ENCODE peak calls at places on chromosome 13, in four cellular contexts. One of them, this sample, is unnamed. For H3K9me3, the result is how much of the 10 kb centered on the place peaks cover.

GRCh38 chr13:106109391-106109791 is 426.1 kb downstream of the EFNB2 start:
- DNase-seq in ascending aorta: no peak
- DNase-seq in body of pancreas: no peak
- DNase-seq in heart left ventricle: no peak
- DNase-seq in this sample: no peak

GRCh38 chr13:79090552-79091159 is 315.4 kb downstream of the RBM26 start:
- DNase-seq in ascending aorta: no peak
- DNase-seq in body of pancreas: no peak
- DNase-seq in heart left ventricle: no peak
- DNase-seq in this sample: no peak

GRCh38 chr13:44692173-44692713 is 116.1 kb upstream of the TSC22D1 start:
- DNase-seq in ascending aorta: no peak
- DNase-seq in body of pancreas: no peak
- DNase-seq in heart left ventricle: no peak
- DNase-seq in this sample: no peak

GRCh38 chr13:49579501-49579900 is 5.9 kb downstream of the RCBTB1 start:
- DNase-seq in ascending aorta: no peak
- DNase-seq in body of pancreas: no peak
- DNase-seq in heart left ventricle: no peak
- DNase-seq in this sample: no peak

GRCh38 chr13:25860862-25861261 is 191.0 kb downstream of the SHISA2 start:
- DNase-seq in ascending aorta: no peak
- DNase-seq in body of pancreas: no peak
- DNase-seq in heart left ventricle: no peak
- DNase-seq in this sample: no peak

GRCh38 chr13:44396963-44397580 is 23.4 kb downstream of the SERP2 start:
- DNase-seq in ascending aorta: no peak
- DNase-seq in body of pancreas: no peak
- DNase-seq in heart left ventricle: peak
- DNase-seq in this sample: no peak

GRCh38 chr13:39144941-39145533 is 106.8 kb downstream of the NHLRC3 start:
- DNase-seq in ascending aorta: no peak
- DNase-seq in body of pancreas: peak
- DNase-seq in heart left ventricle: peak
- DNase-seq in this sample: no peak

GRCh38 chr13:85631801-85632200 is 167.4 kb downstream of the SLITRK6 start:
- DNase-seq in ascending aorta: no peak
- DNase-seq in body of pancreas: no peak
- DNase-seq in heart left ventricle: no peak
- DNase-seq in this sample: no peak

GRCh38 chr13:107192289-107192688 is 624.4 kb upstream of the ARGLU1 start:
- DNase-seq in ascending aorta: no peak
- DNase-seq in body of pancreas: no peak
- DNase-seq in heart left ventricle: no peak
- DNase-seq in this sample: no peak

GRCh38 chr13:108993346-108993745 is 363.9 kb downstream of the MYO16 start:
- DNase-seq in ascending aorta: no peak
- DNase-seq in body of pancreas: no peak
- DNase-seq in heart left ventricle: no peak
- DNase-seq in this sample: no peak

GRCh38 chr13:37143901-37144300 is 38.4 kb upstream of the CSNK1A1L start:
- DNase-seq in ascending aorta: no peak
- DNase-seq in body of pancreas: no peak
- DNase-seq in heart left ventricle: no peak
- DNase-seq in this sample: no peak

GRCh38 chr13:27040826-27041108 is 130.8 kb downstream of the USP12 start:
- DNase-seq in ascending aorta: no peak
- DNase-seq in body of pancreas: no peak
- DNase-seq in heart left ventricle: no peak
- DNase-seq in this sample: no peak

GRCh38 chr13:33017410-33017929 is 1.2 kb downstream of the KL start:
- DNase-seq in ascending aorta: no peak
- DNase-seq in body of pancreas: peak
- DNase-seq in heart left ventricle: peak
- DNase-seq in this sample: no peak

GRCh38 chr13:64551755-64552154 is 2678.4 kb downstream of the PCDH9 start:
- DNase-seq in ascending aorta: no peak
- DNase-seq in body of pancreas: no peak
- DNase-seq in heart left ventricle: no peak
- DNase-seq in this sample: no peak

GRCh38 chr13:39072842-39073241 is 34.6 kb downstream of the NHLRC3 start:
- DNase-seq in ascending aorta: no peak
- DNase-seq in body of pancreas: no peak
- DNase-seq in heart left ventricle: no peak
- DNase-seq in this sample: no peak

GRCh38 chr13:45416521-45417125 is 1.6 kb downstream of the SLC25A30 start:
- DNase-seq in ascending aorta: no peak
- DNase-seq in body of pancreas: no peak
- DNase-seq in heart left ventricle: no peak
- DNase-seq in this sample: no peak

GRCh38 chr13:58949646-58950045 is 1214.1 kb downstream of the DIAPH3 start:
- DNase-seq in ascending aorta: no peak
- DNase-seq in body of pancreas: no peak
- DNase-seq in heart left ventricle: no peak
- DNase-seq in this sample: no peak

GRCh38 chr13:46603165-46603603 is 50.2 kb downstream of the LRCH1 start:
- DNase-seq in ascending aorta: no peak
- DNase-seq in body of pancreas: no peak
- DNase-seq in heart left ventricle: no peak
- DNase-seq in this sample: no peak

GRCh38 chr13:77136902-77137420 is 110.0 kb upstream of the FBXL3 start:
- DNase-seq in ascending aorta: no peak
- DNase-seq in body of pancreas: no peak
- DNase-seq in heart left ventricle: no peak
- DNase-seq in this sample: no peak

GRCh38 chr13:31749929-31750328 is 10.6 kb downstream of the RXFP2 start:
- DNase-seq in ascending aorta: no peak
- DNase-seq in body of pancreas: no peak
- DNase-seq in heart left ventricle: no peak
- DNase-seq in this sample: no peak

DNA sequence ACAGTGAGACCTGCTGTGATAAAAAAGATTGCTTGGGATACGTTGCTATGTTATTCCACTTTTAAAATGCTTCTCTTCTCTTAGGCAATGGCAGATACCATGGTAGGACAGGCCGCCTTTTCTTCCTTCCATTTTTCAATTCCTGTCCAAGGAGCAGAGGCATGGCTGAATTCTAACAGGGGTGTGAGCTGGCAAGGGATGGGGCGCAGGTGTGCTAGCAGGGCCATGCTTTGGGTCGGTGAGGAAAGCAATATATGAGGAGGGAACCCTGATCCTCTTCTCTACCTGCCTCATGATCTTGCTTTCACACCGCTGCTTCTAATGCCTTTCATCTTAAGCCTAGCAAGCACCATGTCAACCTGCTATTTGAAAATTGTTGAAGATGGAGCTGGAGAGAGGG is 225.0 kb downstream of the KATNAL1 start:
- DNase-seq in ascending aorta: no peak
- DNase-seq in body of pancreas: no peak
- DNase-seq in heart left ventricle: no peak
- DNase-seq in this sample: no peak
- H3K9me3 ChIP-seq in ascending aorta: under half
- H3K9me3 ChIP-seq in body of pancreas: under half
- H3K9me3 ChIP-seq in heart left ventricle: under half
- H3K9me3 ChIP-seq in this sample: under half

DNA sequence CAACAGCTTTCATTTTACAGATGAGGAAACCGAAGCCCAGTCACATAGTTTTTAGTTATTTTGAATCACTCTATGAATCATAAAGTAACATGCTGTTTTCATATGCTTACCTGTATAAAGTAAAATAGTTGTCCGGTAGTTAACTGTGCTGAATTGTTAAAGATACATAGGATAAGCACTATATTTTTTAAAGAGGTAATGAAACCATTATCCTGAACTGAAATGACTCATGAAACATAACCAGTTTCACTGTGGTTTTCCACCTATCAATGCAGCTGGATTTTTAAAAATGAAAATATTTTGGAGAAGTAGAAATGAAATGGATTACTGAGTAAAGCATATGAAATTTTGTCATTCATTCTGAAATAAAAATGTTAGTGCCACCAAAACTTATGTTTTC is 655.0 kb downstream of the OLFM4 start:
- DNase-seq in ascending aorta: no peak
- DNase-seq in body of pancreas: no peak
- DNase-seq in heart left ventricle: no peak
- DNase-seq in this sample: no peak
- H3K9me3 ChIP-seq in ascending aorta: under half
- H3K9me3 ChIP-seq in body of pancreas: under half
- H3K9me3 ChIP-seq in heart left ventricle: under half
- H3K9me3 ChIP-seq in this sample: under half

DNA sequence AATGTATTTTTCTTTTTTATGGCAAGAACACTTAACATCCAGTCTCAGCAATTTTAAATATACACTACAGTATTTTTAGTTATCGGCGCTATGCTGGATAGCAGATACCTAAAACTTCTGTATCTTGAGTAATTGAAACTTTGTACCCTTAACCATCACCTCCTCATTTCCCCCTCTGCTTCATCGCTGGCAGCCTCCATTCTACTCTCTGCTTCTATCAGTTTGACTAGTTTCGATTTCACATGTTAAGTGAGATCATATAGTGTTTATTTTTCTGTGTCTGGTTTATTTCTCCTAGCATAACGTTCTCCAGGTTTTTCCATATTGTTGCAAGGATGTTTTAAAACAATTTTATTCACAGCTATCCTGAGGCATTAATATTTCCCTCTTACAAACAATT is 340.8 kb upstream of the SLC10A2 start:
- DNase-seq in ascending aorta: no peak
- DNase-seq in body of pancreas: no peak
- DNase-seq in heart left ventricle: no peak
- DNase-seq in this sample: no peak
- H3K9me3 ChIP-seq in ascending aorta: under half
- H3K9me3 ChIP-seq in body of pancreas: under half
- H3K9me3 ChIP-seq in heart left ventricle: under half
- H3K9me3 ChIP-seq in this sample: under half

DNA sequence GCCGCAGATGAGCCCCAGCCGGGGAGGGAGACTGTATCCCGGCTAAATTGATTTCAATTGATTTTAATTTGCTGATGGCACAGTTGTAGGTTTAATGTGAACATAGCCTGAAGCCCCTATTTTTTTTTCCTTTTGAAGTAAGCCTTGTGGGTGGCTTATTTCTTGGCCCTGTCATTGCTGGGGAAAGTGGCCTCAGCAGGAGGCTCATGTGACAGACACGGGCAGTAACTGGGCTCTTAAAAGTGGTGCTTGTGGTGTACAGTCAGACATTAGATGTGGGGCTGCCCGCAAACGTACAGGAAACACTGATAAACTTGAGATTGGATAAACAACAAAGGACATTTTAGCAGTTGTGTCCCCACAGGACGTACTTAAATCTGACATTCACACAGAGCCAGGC is 252.9 kb downstream of the TEX29 start:
- DNase-seq in ascending aorta: no peak
- DNase-seq in body of pancreas: no peak
- DNase-seq in heart left ventricle: no peak
- DNase-seq in this sample: no peak
- H3K9me3 ChIP-seq in ascending aorta: under half
- H3K9me3 ChIP-seq in body of pancreas: under half
- H3K9me3 ChIP-seq in heart left ventricle: under half
- H3K9me3 ChIP-seq in this sample: under half